ENCODE peak calls at places on chromosomes 16 and 17, in five cellular contexts. F is IMR-90, Z is neuronal stem cell, O is mesenchymal stem cell, U is H1. M is an unnamed sample. For H3K36me3, the result is how much of the 10 kb centered on the place peaks cover.

GRCh38 chr17:39938140-39938869 is 10.8 kb downstream of the LRRC3C start:
- DNase-seq in F (no peak), U (no peak), O (no peak), Z (no peak), M (no peak)

GRCh38 chr16:879986-880385 is 79.5 kb upstream of the GNG13 start:
- DNase-seq in Z (no peak), O (no peak), U (no peak), F (no peak), M (no peak)

GRCh38 chr17:7586673-7587419 is 3.0 kb downstream of the SOX15 start:
- DNase-seq in Z (no peak), U (peak), F (no peak), O (no peak), M (peak)

GRCh38 chr17:15289285-15290185 is 24.4 kb upstream of the PMP22 start:
- DNase-seq in F (peak), O (peak), Z (no peak), U (no peak), M (peak)

GRCh38 chr17:13074026-13074425 is 56.2 kb upstream of the ELAC2 start:
- DNase-seq in U (no peak), O (peak), F (peak), Z (no peak), M (peak)

GRCh38 chr17:32627233-32628008 is 140.6 kb downstream of the CDK5R1 start:
- DNase-seq in U (peak), F (no peak), Z (peak), O (no peak), M (no peak)

GRCh38 chr16:55842369-55843104 is 9.6 kb upstream of the CES1 start:
- DNase-seq in Z (peak), U (peak), O (peak), F (peak), M (peak)

GRCh38 chr16:54687043-54687655 is 243.5 kb upstream of the IRX5 start:
- DNase-seq in O (no peak), U (no peak), F (no peak), Z (no peak), M (no peak)

GRCh38 chr17:80195671-80196529 is 24.2 kb downstream of the SGSH start:
- DNase-seq in O (peak), Z (no peak), U (peak), F (no peak), M (no peak)

GRCh38 chr17:49862781-49863331 is 15.0 kb upstream of the TAC4 start:
- DNase-seq in O (no peak), U (no peak), Z (no peak), F (no peak), M (peak)

GRCh38 chr16:27083861-27084261 is 17.1 kb downstream of the C16orf82 start:
- DNase-seq in Z (peak), U (peak), F (no peak), O (no peak), M (no peak)

GRCh38 chr16:11372924-11373306 is 27.7 kb downstream of the RMI2 start:
- DNase-seq in F (no peak), Z (no peak), O (no peak), U (no peak), M (no peak)

GRCh38 chr16:66523861-66524354 is 26.0 kb downstream of the TK2 start:
- DNase-seq in U (no peak), Z (no peak), F (no peak), O (no peak), M (no peak)

GRCh38 chr17:76272541-76273434 is 7.6 kb downstream of the UBALD2 start:
- DNase-seq in U (no peak), O (peak), F (no peak), Z (no peak), M (no peak)

GRCh38 chr17:28407130-28407973 is 1.3 kb upstream of the SLC46A1 start:
- DNase-seq in U (peak), Z (no peak), F (no peak), O (no peak), M (peak)

GRCh38 chr16:57736419-57737281 is 1.1 kb downstream of the KATNB1 start:
- DNase-seq in F (peak), Z (no peak), O (peak), U (no peak), M (peak)

GRCh38 chr17:62643496-62643895 is 16.0 kb downstream of the MRC2 start:
- DNase-seq in Z (no peak), U (no peak), F (no peak), O (no peak), M (no peak)

GRCh38 chr16:57735755-57736418 is at the start of gene KATNB1:
- DNase-seq in Z (no peak), F (no peak), O (no peak), U (no peak), M (no peak)

GRCh38 chr16:28067604-28068382 is 4.3 kb upstream of the GSG1L start:
- DNase-seq in U (no peak), O (no peak), Z (no peak), F (peak), M (peak)

GRCh38 chr17:76843703-76844484 is 24.3 kb upstream of the MGAT5B start:
- DNase-seq in F (no peak), O (peak), Z (no peak), U (no peak), M (peak)

GRCh38 chr17:48181653-48182052 is 74.1 kb downstream of the SNX11 start:
- DNase-seq in F (peak), U (no peak), O (peak), Z (no peak), M (no peak)

GRCh38 chr17:32586666-32587065 is 99.9 kb downstream of the CDK5R1 start:
- DNase-seq in O (peak), F (no peak), U (no peak), Z (no peak), M (no peak)

GRCh38 chr16:31117384-31118222 is at the start of gene KAT8:
- DNase-seq in O (peak), F (peak), U (peak), Z (peak), M (peak)

GRCh38 chr16:31112711-31113419 is 4.6 kb upstream of the KAT8 start:
- DNase-seq in F (no peak), O (no peak), U (no peak), Z (no peak), M (no peak)

GRCh38 chr16:31113420-31114124 is 3.9 kb upstream of the KAT8 start:
- DNase-seq in Z (no peak), F (no peak), U (no peak), O (no peak), M (peak)

GRCh38 chr16:31111881-31112466 is 3.8 kb downstream of the BCKDK start:
- DNase-seq in F (no peak), O (no peak), Z (no peak), U (no peak), M (no peak)

GRCh38 chr16:31114468-31114867 is 3.0 kb upstream of the KAT8 start:
- DNase-seq in Z (no peak), F (no peak), O (no peak), U (no peak), M (peak)
- H3K36me3 ChIP-seq in Z (half or more), F (under half), O (under half), U (under half), M (under half)

GRCh38 chr16:3718019-3718391 is 681 bp upstream of the TRAP1 start:
- DNase-seq in F (no peak), O (no peak), U (no peak), Z (no peak), M (no peak)

GRCh38 chr16:3715430-3715829 is 1.9 kb downstream of the TRAP1 start:
- DNase-seq in U (no peak), O (no peak), F (no peak), Z (no peak), M (no peak)

GRCh38 chr16:3718628-3719027 is 1.3 kb upstream of the TRAP1 start:
- DNase-seq in F (no peak), O (no peak), U (no peak), Z (no peak), M (no peak)

GRCh38 chr16:3716831-3717234 is 491 bp downstream of the TRAP1 start:
- DNase-seq in U (no peak), O (peak), Z (peak), F (no peak), M (no peak)

DNA sequence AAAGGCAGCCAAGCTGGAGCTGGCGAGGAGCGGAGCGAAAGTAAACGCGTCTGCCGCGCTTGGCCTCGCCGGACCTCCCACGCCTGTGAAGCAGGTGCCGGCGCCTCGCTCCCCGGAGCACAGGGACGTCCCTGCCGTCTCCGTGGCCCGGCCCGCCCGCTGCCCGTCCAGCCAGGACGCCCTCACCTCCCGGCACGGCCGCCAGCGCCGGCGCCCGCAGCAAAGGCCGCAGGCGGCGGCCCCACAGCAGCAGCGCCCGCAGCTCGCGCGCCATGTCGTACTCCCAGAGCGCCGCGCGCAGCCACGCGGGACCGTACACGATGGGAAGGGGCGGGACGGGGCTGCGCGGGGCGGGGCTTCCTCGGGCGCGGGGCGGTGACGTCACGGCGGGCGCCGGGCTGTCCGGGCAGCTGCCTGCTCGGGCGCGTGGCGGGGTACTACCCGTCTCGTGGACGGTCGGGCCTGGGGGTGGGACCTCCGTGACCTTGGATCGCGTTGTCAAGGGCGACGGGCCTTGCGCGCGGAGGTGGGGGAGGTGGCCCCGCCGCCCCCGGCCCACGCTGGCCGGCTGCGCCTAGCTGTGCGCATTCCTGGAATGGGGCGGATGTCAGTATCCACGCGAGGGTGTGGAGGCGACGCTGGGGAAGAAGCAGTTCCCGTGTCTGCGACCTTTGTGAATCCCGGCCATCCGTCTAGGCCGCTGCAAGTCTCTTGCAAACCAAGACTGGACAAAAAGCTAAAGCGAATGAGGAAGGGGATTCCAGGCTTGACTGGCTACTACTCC is at the start of gene TRAP1:
- DNase-seq in F (peak), U (peak), Z (peak), O (peak), M (peak)
- H2BK5ac ChIP-seq in F (peak), U (peak), Z (peak), O (peak), M (peak)

DNA sequence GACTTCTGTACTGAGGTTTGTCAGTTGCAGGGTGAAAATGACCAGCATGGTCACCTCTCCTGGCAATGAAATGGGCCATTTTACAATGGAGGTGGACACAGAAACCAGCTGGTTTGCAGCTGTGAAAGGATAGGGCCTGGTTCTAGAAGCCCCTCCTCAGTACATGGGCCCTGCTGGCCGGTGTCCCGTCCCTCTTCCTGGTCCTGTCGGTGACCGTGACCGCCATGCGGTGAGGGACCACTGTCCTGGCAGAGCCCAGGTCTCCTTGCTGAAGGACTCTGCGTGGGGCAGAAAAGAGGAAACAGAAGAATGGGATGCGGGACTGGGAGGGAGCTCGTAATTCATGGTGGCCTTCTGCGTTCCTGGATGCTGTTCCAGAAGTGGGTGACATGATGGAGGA is 76.0 kb upstream of the ZNF423 start:
- DNase-seq in Z (no peak), O (no peak), F (no peak), U (no peak), M (no peak)
- H3K27ac ChIP-seq in Z (no peak), O (no peak), F (no peak), U (no peak), M (no peak)

GRCh38 chr17:64653325-64653984 is 8.7 kb downstream of the SMURF2 start:
- DNase-seq in F (peak), O (peak), Z (no peak), U (no peak), M (peak)
- H3K36me3 ChIP-seq in F (under half), O (under half), Z (under half), U (under half), M (under half)

GRCh38 chr17:73319766-73320165 is 8.0 kb upstream of the CDC42EP4 start:
- DNase-seq in O (no peak), U (no peak), F (no peak), Z (no peak), M (peak)

GRCh38 chr17:73316919-73317505 is 5.2 kb upstream of the CDC42EP4 start:
- DNase-seq in O (no peak), F (no peak), U (no peak), Z (no peak), M (no peak)

GRCh38 chr17:73318861-73319260 is 7.1 kb upstream of the CDC42EP4 start:
- DNase-seq in O (no peak), F (no peak), U (no peak), Z (no peak), M (no peak)

GRCh38 chr17:73317554-73318426 is 6.0 kb upstream of the CDC42EP4 start:
- DNase-seq in F (no peak), Z (no peak), U (no peak), O (no peak), M (no peak)

GRCh38 chr17:73318427-73318813 is 6.6 kb upstream of the CDC42EP4 start:
- DNase-seq in Z (no peak), F (no peak), U (no peak), O (no peak), M (no peak)
- H2BK5ac ChIP-seq in Z (no peak), F (no peak), U (no peak), O (no peak), M (no peak)

DNA sequence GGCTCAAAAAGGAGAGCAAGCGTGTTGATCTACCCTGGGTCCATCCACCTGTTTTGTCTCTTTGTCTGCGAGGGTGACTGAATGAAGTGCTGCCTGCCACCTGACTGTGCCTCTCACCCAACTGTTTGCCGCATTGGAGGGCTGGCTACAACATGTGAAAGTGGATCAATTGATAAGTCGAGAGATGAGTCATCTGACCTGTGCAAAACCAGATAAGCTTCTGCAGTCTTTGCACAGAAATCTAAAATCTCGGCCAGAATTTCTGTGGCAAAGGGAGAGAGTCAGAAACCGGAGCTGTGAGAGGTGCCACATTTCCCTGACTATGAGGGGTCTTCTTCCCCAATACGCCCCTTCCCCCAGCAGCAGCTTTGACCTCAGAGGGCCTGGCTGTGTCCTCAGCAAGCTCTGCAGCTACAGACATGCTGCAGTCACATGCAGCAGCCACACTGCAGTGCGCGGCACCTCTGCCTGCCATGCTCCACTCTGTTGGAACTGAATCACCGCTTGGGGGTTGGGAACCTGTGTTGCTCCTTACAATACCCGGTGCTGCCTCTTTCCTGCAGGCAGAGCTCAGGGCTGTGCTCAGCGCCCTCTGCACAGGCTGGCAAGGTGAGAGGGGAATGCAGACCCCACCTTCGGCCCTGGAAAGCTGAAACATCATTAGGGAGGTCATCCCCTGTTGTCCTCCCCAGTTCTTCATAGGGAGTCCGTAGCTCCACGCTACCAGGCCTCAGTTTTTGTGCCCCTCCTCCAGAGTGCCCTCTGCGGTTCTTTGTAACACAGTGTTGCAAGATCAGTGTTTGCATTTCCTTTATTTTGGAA is 16.2 kb upstream of the HAS3 start:
- DNase-seq in F (peak), O (no peak), Z (no peak), U (no peak), M (peak)
- H3K27ac ChIP-seq in F (no peak), O (no peak), Z (no peak), U (no peak), M (no peak)

M was measured in trophoblast cell.